ENCODE peak calls at places on chromosomes 16 and 17, in ten cellular contexts. L is psoas muscle, Q is progenitor cell of endocrine pancreas, E is T-helper 2 cell, M is H9, U is LoVo, J is fibroblast of lung, W is putamen, B is GM18507, S is NCI-H510A treated with DMSO at 0.1 percent for 48 hours. Z is an unnamed sample.

GRCh38 chr17:20890338-20890737 is 152.5 kb downstream of the USP22 start:
- DNase-seq in L (no peak), Q (no peak), E (no peak), M (no peak), U (no peak), J (no peak), W (no peak), B (no peak), S (no peak), Z (no peak)

GRCh38 chr16:67389911-67390815 is 3.1 kb downstream of the TPPP3 start:
- DNase-seq in L (peak; percentile 64), Q (no peak), E (no peak), M (no peak), U (no peak), J (no peak), W (peak; percentile 78), B (no peak), S (no peak), Z (peak; percentile 44)

GRCh38 chr16:68113765-68114240 is 28.6 kb downstream of the NFATC3 start:
- DNase-seq in L (peak; percentile 36), Q (no peak), E (no peak), M (no peak), U (no peak), J (no peak), W (no peak), B (no peak), S (no peak), Z (no peak)

GRCh38 chr17:301681-302299 is 50.8 kb downstream of the RPH3AL start:
- DNase-seq in L (peak; percentile 81), Q (no peak), E (no peak), M (no peak), U (no peak), J (no peak), W (no peak), B (no peak), S (no peak), Z (peak; percentile 74)

GRCh38 chr16:49838639-49839461 is 17.1 kb downstream of the ZNF423 start:
- DNase-seq in L (peak; percentile 63), Q (no peak), E (no peak), M (no peak), U (no peak), J (no peak), W (no peak), B (no peak), S (no peak), Z (no peak)

GRCh38 chr16:88681084-88681680 is 5.1 kb downstream of the SNAI3 start:
- DNase-seq in L (peak; percentile 70), Q (no peak), E (no peak), M (peak; percentile 84), U (no peak), J (no peak), W (no peak), B (no peak), S (no peak), Z (no peak)

GRCh38 chr17:81961087-81961514 is at the start of gene NOTUM:
- DNase-seq in L (peak; percentile 62), Q (no peak), E (no peak), M (no peak), U (peak; percentile 35), J (peak; percentile 29), W (no peak), B (no peak), S (no peak), Z (no peak)

GRCh38 chr17:76009447-76009846 is 8.8 kb downstream of the CDK3 start:
- DNase-seq in L (no peak), Q (no peak), E (no peak), M (no peak), U (no peak), J (no peak), W (no peak), B (no peak), S (no peak), Z (no peak)

GRCh38 chr17:72518810-72519597 is 398.2 kb downstream of the SOX9 start:
- DNase-seq in L (no peak), Q (peak; percentile 41), E (no peak), M (no peak), U (peak; percentile 47), J (peak; percentile 32), W (no peak), B (no peak), S (peak; percentile 94), Z (no peak)

GRCh38 chr17:35117984-35118383 is 1.7 kb downstream of the RAD51D start:
- DNase-seq in L (no peak), Q (no peak), E (no peak), M (no peak), U (no peak), J (no peak), W (no peak), B (no peak), S (no peak), Z (no peak)

GRCh38 chr17:14779236-14779635 is 478.4 kb downstream of the HS3ST3B1 start:
- DNase-seq in L (no peak), Q (no peak), E (no peak), M (no peak), U (no peak), J (no peak), W (no peak), B (no peak), S (no peak), Z (no peak)

GRCh38 chr17:33016920-33017319 is 25.3 kb downstream of the SPACA3 start:
- DNase-seq in L (no peak), Q (no peak), E (no peak), M (peak; percentile 60), U (no peak), J (no peak), W (no peak), B (no peak), S (no peak), Z (no peak)

GRCh38 chr17:39926588-39927100 is 757 bp downstream of the ORMDL3 start:
- DNase-seq in L (no peak), Q (peak; percentile 32), E (peak; percentile 15), M (peak; percentile 69), U (no peak), J (peak; percentile 18), W (no peak), B (no peak), S (peak; percentile 41), Z (no peak)

GRCh38 chr17:31460226-31460721 is 68.8 kb downstream of the RAB11FIP4 start:
- DNase-seq in L (peak; percentile 20), Q (no peak), E (no peak), M (no peak), U (no peak), J (no peak), W (no peak), B (no peak), S (no peak), Z (no peak)

GRCh38 chr17:66939461-66940114 is 24.9 kb upstream of the CACNG4 start:
- DNase-seq in L (no peak), Q (no peak), E (no peak), M (no peak), U (no peak), J (no peak), W (no peak), B (no peak), S (no peak), Z (no peak)

GRCh38 chr16:67847064-67847861 is at the start of gene CENPT:
- DNase-seq in L (no peak), Q (no peak), E (no peak), M (no peak), U (peak; percentile 69), J (peak; percentile 87), W (no peak), B (peak; percentile 54), S (no peak), Z (no peak)

GRCh38 chr16:69595127-69596036 is 29.6 kb downstream of the NFAT5 start:
- DNase-seq in L (no peak), Q (no peak), E (no peak), M (no peak), U (no peak), J (peak; percentile 56), W (no peak), B (no peak), S (no peak), Z (no peak)

GRCh38 chr16:66569131-66569530 is 2.9 kb downstream of the CMTM1 start:
- DNase-seq in L (no peak), Q (no peak), E (no peak), M (no peak), U (no peak), J (peak; percentile 83), W (no peak), B (no peak), S (no peak), Z (no peak)

GRCh38 chr16:69859105-69859969 is 91.8 kb upstream of the CLEC18A start:
- DNase-seq in L (no peak), Q (no peak), E (no peak), M (peak; percentile 83), U (peak; percentile 27), J (peak; percentile 32), W (peak; percentile 50), B (no peak), S (no peak), Z (no peak)

Z was measured in heart left ventricle.